ENCODE peak calls at places on chromosomes 2 and 18, in eight cellular contexts. Q is CD4-positive, CD25-positive, alpha-beta regulatory T cell; W is cardiac muscle cell; G is RWPE2; S is endodermal cell; Z is adrenal gland; E is neuronal stem cell; N is lung. J is an unnamed sample. For H3K36me3, the result is how much of the 10 kb centered on the place peaks cover.

GRCh38 chr2:207865210-207865609 is 95.5 kb upstream of the FZD5 start:
- DNase-seq in Q (no peak), W (no peak), G (no peak), S (no peak), Z (no peak), E (no peak), N (no peak), J (no peak)

GRCh38 chr18:73669299-73669698 is 478.3 kb downstream of the FBXO15 start:
- DNase-seq in Q (no peak), W (peak), G (no peak), S (no peak), Z (no peak), E (no peak), N (no peak), J (peak)

GRCh38 chr18:78818961-78819360 is 160.7 kb upstream of the SALL3 start:
- DNase-seq in Q (no peak), W (no peak), G (no peak), S (peak), Z (no peak), E (no peak), N (no peak), J (no peak)

GRCh38 chr2:233040174-233040530 is 7.7 kb downstream of the NEU2 start:
- DNase-seq in Q (no peak), W (no peak), G (no peak), S (no peak), Z (no peak), E (no peak), N (no peak), J (no peak)

GRCh38 chr2:175309799-175310198 is 128.3 kb upstream of the ATP5MC3 start:
- DNase-seq in Q (peak), W (peak), G (no peak), S (peak), Z (peak), E (no peak), N (no peak), J (peak)

GRCh38 chr2:11822746-11823411 is 76.4 kb downstream of the LPIN1 start:
- DNase-seq in Q (peak), W (peak), G (no peak), S (no peak), Z (no peak), E (no peak), N (no peak), J (no peak)

GRCh38 chr18:12880532-12880892 is 3.5 kb downstream of the PTPN2 start:
- DNase-seq in Q (no peak), W (no peak), G (no peak), S (no peak), Z (no peak), E (no peak), N (no peak), J (no peak)

GRCh38 chr18:8830067-8831060 is 125.0 kb downstream of the MTCL1 start:
- DNase-seq in Q (no peak), W (no peak), G (no peak), S (no peak), Z (no peak), E (no peak), N (no peak), J (no peak)

GRCh38 chr2:545711-546650 is 131.2 kb downstream of the TMEM18 start:
- DNase-seq in Q (no peak), W (no peak), G (no peak), S (no peak), Z (no peak), E (no peak), N (no peak), J (no peak)

GRCh38 chr2:207142461-207142860 is 23.3 kb downstream of the KLF7 start:
- DNase-seq in Q (peak), W (no peak), G (no peak), S (no peak), Z (peak), E (no peak), N (no peak), J (no peak)

GRCh38 chr2:238895901-238896600 is 48.2 kb downstream of the TWIST2 start:
- DNase-seq in Q (no peak), W (peak), G (no peak), S (peak), Z (peak), E (no peak), N (no peak), J (peak)

GRCh38 chr18:64037812-64038414 is 68.0 kb downstream of the SERPINB8 start:
- DNase-seq in Q (peak), W (peak), G (no peak), S (no peak), Z (no peak), E (peak), N (no peak), J (peak)

GRCh38 chr18:47254341-47254939 is 3.0 kb upstream of the SKOR2 start:
- DNase-seq in Q (peak), W (peak), G (no peak), S (peak), Z (peak), E (peak), N (peak), J (peak)

GRCh38 chr2:140786585-140786984 is 1344.2 kb downstream of the LRP1B start:
- DNase-seq in Q (no peak), W (no peak), G (no peak), S (no peak), Z (no peak), E (no peak), N (no peak), J (no peak)

GRCh38 chr18:48159816-48160215 is 229.4 kb upstream of the SMAD2 start:
- DNase-seq in Q (no peak), W (no peak), G (no peak), S (no peak), Z (no peak), E (no peak), N (no peak), J (no peak)

GRCh38 chr18:9804517-9805104 is 81.2 kb upstream of the TXNDC2 start:
- DNase-seq in Q (no peak), W (peak), G (no peak), S (no peak), Z (no peak), E (no peak), N (no peak), J (no peak)

GRCh38 chr2:47243596-47244323 is 88.7 kb upstream of the STPG4 start:
- DNase-seq in Q (no peak), W (peak), G (no peak), S (peak), Z (no peak), E (no peak), N (no peak), J (peak)

GRCh38 chr2:172196768-172197322 is 94.1 kb upstream of the DLX2 start:
- DNase-seq in Q (peak), W (peak), G (peak), S (no peak), Z (no peak), E (no peak), N (peak), J (peak)

GRCh38 chr2:111629983-111630382 is 254.0 kb downstream of the ANAPC1 start:
- DNase-seq in Q (no peak), W (no peak), G (no peak), S (no peak), Z (no peak), E (no peak), N (no peak), J (no peak)

GRCh38 chr18:59662008-59662701 is 35.1 kb downstream of the CCBE1 start:
- DNase-seq in Q (no peak), W (peak), G (no peak), S (no peak), Z (no peak), E (no peak), N (no peak), J (peak)

GRCh38 chr2:216031960-216032689 is 18.8 kb upstream of the MREG start:
- DNase-seq in Q (peak), W (peak), G (no peak), S (no peak), Z (no peak), E (no peak), N (no peak), J (peak)

GRCh38 chr18:37419272-37419671 is 146.3 kb downstream of the CELF4 start:
- DNase-seq in Q (no peak), W (peak), G (peak), S (no peak), Z (no peak), E (no peak), N (no peak), J (no peak)

DNA sequence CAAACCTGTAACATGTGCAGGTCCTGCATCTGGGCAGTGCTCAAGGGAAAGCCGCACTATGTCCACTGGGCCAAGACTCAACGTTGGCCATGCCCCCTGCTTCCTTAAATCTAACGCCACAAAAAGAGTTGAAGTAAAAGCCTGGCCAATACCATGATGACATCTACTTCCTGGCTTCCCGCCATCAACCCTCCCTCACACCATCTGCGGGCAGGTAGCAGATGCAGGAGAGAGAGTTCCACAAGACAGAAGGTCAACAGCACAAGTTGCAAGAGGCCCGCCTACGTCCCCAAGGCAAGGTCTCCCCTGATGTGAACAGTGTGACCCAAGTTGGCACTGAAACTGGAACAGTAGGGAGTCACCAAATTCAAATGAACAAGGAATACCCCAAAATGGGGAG is 48.4 kb downstream of the ABCG8 start:
- DNase-seq in Q (no peak), W (no peak), G (no peak), S (no peak), Z (no peak), E (no peak), N (no peak), J (no peak)
- H3K36me3 ChIP-seq in Q (under half), W (under half), G (half or more), S (half or more), Z (under half), E (under half), N (under half), J (under half)

DNA sequence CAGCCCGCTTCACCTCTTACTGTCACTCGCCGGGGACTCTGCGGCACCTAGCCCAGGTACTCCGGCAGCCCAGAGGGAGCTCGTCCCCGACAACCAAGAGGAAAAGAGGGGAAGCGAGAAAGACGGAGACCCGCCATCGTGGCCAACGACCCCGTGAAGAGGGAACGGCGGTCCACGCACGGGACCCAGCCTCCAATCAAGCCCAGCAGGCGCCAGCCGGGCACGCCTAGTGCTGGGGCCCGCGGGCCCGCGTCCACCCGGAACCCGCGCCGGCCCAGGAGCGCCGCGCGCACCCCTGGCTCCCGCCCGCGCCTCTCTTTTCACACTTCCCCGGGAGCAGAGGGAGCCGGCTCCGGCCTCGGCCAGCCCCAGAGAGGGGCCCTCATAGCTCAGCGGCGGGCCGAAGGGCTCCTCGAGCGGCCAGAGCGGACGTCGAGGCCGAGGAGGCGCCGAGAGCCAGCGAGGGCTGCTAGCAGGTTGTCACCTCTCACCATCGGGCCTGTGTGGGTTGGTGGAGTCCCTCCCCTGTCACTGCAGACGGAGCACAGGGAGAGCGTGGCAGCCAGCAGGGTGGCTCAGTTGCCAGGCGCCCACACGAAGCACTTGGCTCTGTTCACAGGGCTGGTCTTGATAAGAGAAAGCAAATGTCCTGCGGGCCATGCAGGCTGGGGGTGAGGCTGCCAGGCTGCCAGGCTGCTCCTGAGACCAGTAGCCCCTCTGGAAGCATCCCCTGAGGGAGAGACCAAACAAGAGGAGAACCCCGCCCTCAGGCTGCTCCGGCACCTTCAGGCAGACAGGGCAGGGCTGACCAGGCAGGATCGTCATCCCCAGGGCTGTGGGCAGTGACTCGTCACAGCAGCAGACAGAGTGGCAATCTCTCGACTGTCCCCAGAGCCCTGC is 36.9 kb upstream of the KLF11 start:
- DNase-seq in Q (no peak), W (no peak), G (no peak), S (peak), Z (peak), E (no peak), N (no peak), J (no peak)
- H3K36me3 ChIP-seq in Q (under half), W (under half), G (under half), S (under half), Z (under half), E (under half), N (under half), J (under half)

DNA sequence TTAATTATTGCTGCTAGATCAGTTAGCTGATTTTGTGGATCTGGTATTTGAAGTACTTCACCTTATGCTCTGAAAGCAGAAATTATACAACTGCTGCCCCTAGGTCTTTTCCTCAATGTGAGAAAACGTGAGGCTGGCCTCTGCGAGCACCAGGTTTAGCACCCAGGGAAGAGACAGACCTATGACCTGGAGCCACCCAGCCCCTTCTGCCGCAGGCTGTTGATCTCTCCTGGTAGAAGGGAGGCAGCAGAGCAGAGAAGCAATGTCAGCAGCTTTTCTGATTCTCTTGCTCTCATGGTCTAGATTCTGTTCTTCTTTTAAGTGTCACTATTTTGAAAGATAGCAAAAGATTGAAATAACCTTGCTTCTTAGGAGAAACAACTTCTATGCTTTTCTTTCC is 19.9 kb downstream of the TRAPPC12 start:
- DNase-seq in Q (no peak), W (no peak), G (no peak), S (no peak), Z (no peak), E (no peak), N (no peak), J (no peak)
- H3K36me3 ChIP-seq in Q (half or more), W (under half), G (half or more), S (under half), Z (under half), E (under half), N (under half), J (half or more)

DNA sequence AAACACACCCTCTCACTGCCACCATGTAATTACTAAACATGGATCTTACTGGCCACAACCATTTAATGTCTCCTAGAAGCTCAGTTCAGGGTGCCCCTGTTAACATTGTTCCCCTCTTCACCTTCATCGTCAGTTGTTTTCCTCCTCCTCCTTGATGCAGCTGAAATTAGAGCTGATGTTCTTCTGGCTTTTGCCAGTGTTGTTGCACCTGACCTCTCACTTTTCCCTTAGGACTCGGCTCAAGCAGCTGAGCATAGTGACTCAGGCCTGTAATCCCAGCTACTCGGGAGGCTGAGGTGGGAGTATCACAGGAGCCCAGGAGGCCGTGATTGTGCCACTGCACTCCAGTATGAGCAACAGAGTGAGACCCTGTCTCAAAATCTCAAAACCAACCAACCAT is 70.8 kb downstream of the ACSL3 start:
- DNase-seq in Q (no peak), W (no peak), G (no peak), S (no peak), Z (no peak), E (no peak), N (no peak), J (no peak)
- H3K36me3 ChIP-seq in Q (half or more), W (half or more), G (half or more), S (half or more), Z (under half), E (under half), N (under half), J (half or more)

GRCh38 chr2:37230581-37230980 is 815 bp downstream of the CEBPZ start:
- DNase-seq in Q (no peak), W (peak), G (no peak), S (peak), Z (no peak), E (no peak), N (no peak), J (peak)

GRCh38 chr2:37231251-37232130 is at the start of the genes CEBPZ and NDUFAF7:
- DNase-seq in Q (peak), W (peak), G (peak), S (peak), Z (peak), E (peak), N (peak), J (peak)

GRCh38 chr2:37232131-37232933 is 874 bp downstream of the NDUFAF7 start:
- DNase-seq in Q (no peak), W (peak), G (no peak), S (peak), Z (peak), E (no peak), N (no peak), J (no peak)

GRCh38 chr2:37226863-37227262 is 4.5 kb downstream of the CEBPZ start:
- DNase-seq in Q (no peak), W (no peak), G (no peak), S (peak), Z (no peak), E (no peak), N (no peak), J (no peak)

DNA sequence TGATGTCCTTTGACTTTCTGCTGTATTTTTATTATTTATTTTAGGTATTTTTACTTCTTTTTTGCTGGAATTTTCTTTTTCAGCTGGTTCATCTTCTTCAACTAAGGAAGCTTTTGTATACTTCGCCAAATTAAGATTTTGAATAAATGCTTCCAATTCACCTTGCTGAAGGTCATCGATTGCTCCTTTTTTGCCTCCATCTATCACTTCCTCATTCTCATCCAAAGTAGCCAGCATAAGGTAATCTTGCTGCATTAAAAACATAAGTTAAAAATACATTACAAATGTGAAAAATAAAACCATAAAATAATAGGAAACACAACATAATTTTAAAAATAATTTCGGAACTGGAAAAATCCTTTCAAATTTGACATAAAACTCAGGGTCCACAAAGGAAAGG is 2.6 kb downstream of the CEBPZ start:
- DNase-seq in Q (no peak), W (no peak), G (no peak), S (no peak), Z (no peak), E (no peak), N (no peak), J (no peak)
- H3K36me3 ChIP-seq in Q (under half), W (under half), G (half or more), S (under half), Z (under half), E (under half), N (under half), J (under half)

GRCh38 chr2:241069821-241070281 is 32.2 kb downstream of the MTERF4 start:
- DNase-seq in Q (no peak), W (no peak), G (no peak), S (peak), Z (no peak), E (no peak), N (peak), J (no peak)

GRCh38 chr2:241068942-241069810 is 32.9 kb downstream of the MTERF4 start:
- DNase-seq in Q (no peak), W (no peak), G (no peak), S (peak), Z (no peak), E (no peak), N (peak), J (no peak)

GRCh38 chr2:241067501-241068135 is 34.5 kb downstream of the MTERF4 start:
- DNase-seq in Q (no peak), W (no peak), G (no peak), S (no peak), Z (no peak), E (no peak), N (peak), J (no peak)

GRCh38 chr2:241066893-241067341 is 35.2 kb downstream of the MTERF4 start:
- DNase-seq in Q (no peak), W (peak), G (no peak), S (peak), Z (no peak), E (peak), N (peak), J (peak)

GRCh38 chr2:241068136-241068941 is 33.7 kb downstream of the MTERF4 start:
- DNase-seq in Q (no peak), W (no peak), G (no peak), S (peak), Z (no peak), E (no peak), N (peak), J (no peak)
- H3K36me3 ChIP-seq in Q (under half), W (under half), G (under half), S (under half), Z (under half), E (under half), N (half or more), J (under half)

J was measured in mesenchymal stem cell.